ENCODE peak calls at places on chromosomes 12 and 14, in eight cellular contexts. G is NCI-H774; V is T47D; S is CD8-positive, alpha-beta T cell; Y is T-helper 2 cell; K is brain microvascular endothelial cell; W is AG08395; E is stimulated activated CD8-positive, alpha-beta memory T cell treated with anti-CD3 and anti-CD28 coated beads, Interleukin-2, amount 100 ng/mL, for 48 hours. B is an unnamed sample.

GRCh38 chr12:19234171-19234704 is 104.7 kb downstream of the PLEKHA5 start:
- DNase-seq in G (no peak), V (peak), S (no peak), Y (no peak), K (no peak), W (no peak), E (no peak), B (no peak)

GRCh38 chr12:64480148-64480547 is 28.2 kb downstream of the TBK1 start:
- DNase-seq in G (no peak), V (no peak), S (no peak), Y (no peak), K (no peak), W (peak), E (no peak), B (no peak)

GRCh38 chr14:22549981-22550670 is 38.9 kb downstream of the DAD1 start:
- DNase-seq in G (no peak), V (no peak), S (no peak), Y (peak), K (peak), W (no peak), E (peak), B (no peak)

GRCh38 chr12:97751704-97752103 is 289.1 kb downstream of the RMST start:
- DNase-seq in G (no peak), V (no peak), S (no peak), Y (no peak), K (no peak), W (no peak), E (no peak), B (no peak)

GRCh38 chr12:57522887-57523705 is 472 bp downstream of the MBD6 start:
- DNase-seq in G (no peak), V (peak), S (peak), Y (peak), K (peak), W (no peak), E (no peak), B (no peak)

GRCh38 chr12:21678959-21679358 is 21.3 kb upstream of the LDHB start:
- DNase-seq in G (no peak), V (no peak), S (no peak), Y (no peak), K (no peak), W (no peak), E (no peak), B (no peak)

GRCh38 chr14:64500088-64500487 is 3.5 kb downstream of the ZBTB25 start:
- DNase-seq in G (no peak), V (no peak), S (no peak), Y (no peak), K (no peak), W (no peak), E (no peak), B (no peak)

GRCh38 chr12:1690578-1691122 is at the start of gene ADIPOR2:
- DNase-seq in G (peak), V (peak), S (peak), Y (peak), K (peak), W (peak), E (peak), B (peak)

GRCh38 chr12:18171571-18171970 is 81.6 kb upstream of the RERGL start:
- DNase-seq in G (no peak), V (no peak), S (no peak), Y (no peak), K (peak), W (no peak), E (no peak), B (no peak)

GRCh38 chr14:22928237-22929103 is 706 bp downstream of the PRMT5 start:
- DNase-seq in G (no peak), V (no peak), S (no peak), Y (no peak), K (no peak), W (no peak), E (no peak), B (no peak)

GRCh38 chr14:51792819-51793218 is 67.6 kb upstream of the GNG2 start:
- DNase-seq in G (no peak), V (no peak), S (no peak), Y (no peak), K (no peak), W (peak), E (no peak), B (no peak)

GRCh38 chr12:128578045-128578444 is 245.7 kb downstream of the SLC15A4 start:
- DNase-seq in G (no peak), V (no peak), S (no peak), Y (no peak), K (no peak), W (no peak), E (no peak), B (no peak)

GRCh38 chr12:64893961-64894360 is 69.5 kb downstream of the TBC1D30 start:
- DNase-seq in G (peak), V (no peak), S (no peak), Y (no peak), K (peak), W (peak), E (no peak), B (no peak)

B was measured in breast epithelium.